ENCODE peak calls at places on chromosomes 1 and 21, in ten cellular contexts. L is aorta; C is Karpas-422; N is fibroblast of lung; X is SK-N-SH; Z is CD8-positive, alpha-beta T cell; K is adrenal gland; G is DND-41; Q is sigmoid colon; R is A673. O is an unnamed sample.

GRCh38 chr1:941588-942383 is 17.3 kb downstream of the NOC2L start:
- DNase-seq in L (peak; percentile 90), C (peak; percentile 72), N (peak; percentile 90), X (peak; percentile 90), Z (no peak), K (peak; percentile 56), G (peak; percentile 33), Q (peak; percentile 88), R (peak; percentile 97), O (peak; percentile 59)

GRCh38 chr1:17929224-17929623 is 174.1 kb downstream of the ACTL8 start:
- DNase-seq in L (no peak), C (no peak), N (no peak), X (no peak), Z (no peak), K (no peak), G (no peak), Q (no peak), R (no peak), O (no peak)

GRCh38 chr1:167447521-167448136 is 70.7 kb downstream of the CD247 start:
- DNase-seq in L (no peak), C (peak; percentile 79), N (no peak), X (no peak), Z (peak; percentile 70), K (no peak), G (peak; percentile 65), Q (no peak), R (no peak), O (peak; percentile 61)

GRCh38 chr1:100036718-100037664 is 67.2 kb downstream of the SLC35A3 start:
- DNase-seq in L (no peak), C (peak; percentile 64), N (peak; percentile 70), X (peak; percentile 32), Z (no peak), K (no peak), G (no peak), Q (no peak), R (peak; percentile 38), O (peak; percentile 54)

GRCh38 chr21:36535618-36536241 is 55.8 kb upstream of the CLDN14 start:
- DNase-seq in L (no peak), C (no peak), N (no peak), X (no peak), Z (no peak), K (no peak), G (no peak), Q (no peak), R (peak; percentile 63), O (no peak)

GRCh38 chr1:207025144-207025880 is 7.2 kb downstream of the C1orf116 start:
- DNase-seq in L (no peak), C (no peak), N (peak; percentile 81), X (no peak), Z (no peak), K (peak; percentile 33), G (no peak), Q (no peak), R (no peak), O (peak; percentile 53)

GRCh38 chr1:205324781-205325180 is 3.2 kb upstream of the NUAK2 start:
- DNase-seq in L (no peak), C (no peak), N (peak; percentile 61), X (no peak), Z (no peak), K (no peak), G (no peak), Q (no peak), R (no peak), O (peak; percentile 61)

GRCh38 chr21:29149771-29150425 is 19.5 kb downstream of the MAP3K7CL start:
- DNase-seq in L (no peak), C (no peak), N (peak; percentile 78), X (no peak), Z (no peak), K (no peak), G (no peak), Q (no peak), R (no peak), O (no peak)

GRCh38 chr1:152227310-152227928 is 3.4 kb upstream of the HRNR start:
- DNase-seq in L (no peak), C (no peak), N (peak; percentile 6), X (no peak), Z (no peak), K (no peak), G (no peak), Q (no peak), R (no peak), O (no peak)

GRCh38 chr1:200535605-200536004 is 84.9 kb downstream of the KIF14 start:
- DNase-seq in L (no peak), C (peak; percentile 77), N (peak; percentile 30), X (peak; percentile 38), Z (no peak), K (no peak), G (peak; percentile 42), Q (no peak), R (peak; percentile 49), O (peak; percentile 64)

GRCh38 chr1:11935040-11935378 is 492 bp downstream of the PLOD1 start:
- DNase-seq in L (no peak), C (no peak), N (no peak), X (no peak), Z (no peak), K (no peak), G (no peak), Q (no peak), R (no peak), O (no peak)

GRCh38 chr1:37184789-37185188 is 150.5 kb upstream of the GRIK3 start:
- DNase-seq in L (no peak), C (no peak), N (no peak), X (no peak), Z (no peak), K (no peak), G (no peak), Q (no peak), R (no peak), O (no peak)

GRCh38 chr1:154338875-154339274 is 13.6 kb downstream of the ATP8B2 start:
- DNase-seq in L (no peak), C (no peak), N (no peak), X (no peak), Z (no peak), K (no peak), G (no peak), Q (no peak), R (no peak), O (no peak)
- H3K4me1 ChIP-seq in L (no peaks in the 10 kb centered on the region), C (no peaks in the 10 kb centered on the region), N (peaks cover 5% of the 10 kb centered on the region), X (peaks cover 7% of the 10 kb centered on the region), Z (peaks cover 98% of the 10 kb centered on the region), K (peaks cover 10% of the 10 kb centered on the region), G (no peaks in the 10 kb centered on the region), Q (peaks cover 11% of the 10 kb centered on the region), R (no peaks in the 10 kb centered on the region), O (no peaks in the 10 kb centered on the region)

DNA sequence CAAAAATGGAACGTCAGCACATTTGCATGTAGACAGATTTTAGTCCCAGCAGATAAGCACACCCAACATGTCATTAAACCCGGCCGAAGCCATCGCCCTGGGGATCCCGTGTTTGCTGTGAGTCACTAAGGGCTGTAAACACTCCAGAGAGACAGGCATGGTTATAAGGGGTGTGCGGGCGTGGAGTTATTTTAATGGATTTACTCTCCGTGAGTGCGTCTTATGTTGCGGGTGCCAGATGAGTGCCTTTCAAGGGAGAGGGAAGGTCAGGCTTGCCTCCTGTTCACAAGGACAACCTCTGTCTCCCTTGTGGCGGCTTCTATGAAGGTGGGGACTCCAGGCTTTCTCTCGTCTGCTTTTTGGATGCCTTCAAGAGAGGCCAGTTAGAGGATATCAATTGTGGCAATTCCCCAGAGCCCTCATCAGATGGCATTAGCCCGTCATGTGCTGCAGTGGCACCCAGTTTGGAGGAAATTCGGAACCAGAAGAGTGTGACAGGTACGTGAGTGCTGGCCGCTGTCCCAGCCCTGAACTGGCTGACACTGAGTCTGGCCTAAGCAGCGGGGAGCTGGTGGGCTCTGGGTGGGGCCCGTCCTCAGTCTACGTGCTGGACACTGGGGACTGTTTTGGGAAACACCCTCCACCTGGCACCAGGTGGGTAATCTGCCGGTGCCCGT is 223.9 kb upstream of the TMEM51 start:
- DNase-seq in L (no peak), C (no peak), N (peak; percentile 72), X (no peak), Z (no peak), K (peak; percentile 62), G (no peak), Q (no peak), R (peak; percentile 33), O (peak; percentile 91)
- H3K4me3 ChIP-seq in L (no peak overlapping the region), C (no peak overlapping the region), N (no peak overlapping the region), X (no peak overlapping the region), Z (no peak overlapping the region), K (peak overlapping the region; percentile 24), G (no peak overlapping the region), Q (no peak overlapping the region), R (no peak overlapping the region), O (no peak overlapping the region)

DNA sequence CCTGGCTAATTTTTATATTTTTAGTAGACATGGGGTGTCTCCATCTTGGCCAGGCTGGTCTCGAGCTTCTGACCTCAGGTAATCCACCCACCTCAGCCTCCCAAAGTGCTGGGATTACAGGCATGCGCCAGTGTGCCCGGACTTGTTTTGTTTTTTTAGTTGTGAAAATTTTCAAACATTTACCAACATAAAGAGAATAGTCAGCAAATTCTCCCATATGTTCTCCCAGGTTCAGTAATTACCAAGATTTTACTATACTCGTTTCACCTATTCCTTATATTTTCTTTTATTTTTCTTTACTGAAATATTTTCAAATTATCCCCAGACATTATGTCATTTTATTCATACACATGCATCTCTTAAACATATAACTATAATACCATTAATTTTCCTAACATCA is 218.1 kb upstream of the L1TD1 start:
- DNase-seq in L (no peak), C (no peak), N (no peak), X (no peak), Z (no peak), K (no peak), G (no peak), Q (no peak), R (no peak), O (no peak)
- H3K27ac ChIP-seq in L (no peak overlapping the region), C (no peak overlapping the region), N (no peak overlapping the region), X (no peak overlapping the region), Z (no peak overlapping the region), K (no peak overlapping the region), G (no peak overlapping the region), Q (no peak overlapping the region), R (no peak overlapping the region), O (no peak overlapping the region)

GRCh38 chr1:172547071-172547470 is 14.1 kb downstream of the SUCO start:
- DNase-seq in L (no peak), C (no peak), N (peak; percentile 33), X (no peak), Z (no peak), K (no peak), G (no peak), Q (no peak), R (no peak), O (no peak)

GRCh38 chr1:172540635-172541034 is 7.7 kb downstream of the SUCO start:
- DNase-seq in L (no peak), C (no peak), N (no peak), X (no peak), Z (no peak), K (no peak), G (no peak), Q (no peak), R (no peak), O (no peak)

GRCh38 chr1:172545349-172546004 is 12.5 kb downstream of the SUCO start:
- DNase-seq in L (no peak), C (peak; percentile 73), N (no peak), X (no peak), Z (no peak), K (no peak), G (no peak), Q (no peak), R (no peak), O (no peak)

GRCh38 chr1:172549621-172550280 is 16.8 kb downstream of the SUCO start:
- DNase-seq in L (no peak), C (no peak), N (no peak), X (no peak), Z (no peak), K (no peak), G (no peak), Q (no peak), R (no peak), O (no peak)

GRCh38 chr1:172544481-172545104 is 11.6 kb downstream of the SUCO start:
- DNase-seq in L (no peak), C (peak; percentile 61), N (no peak), X (no peak), Z (no peak), K (no peak), G (no peak), Q (no peak), R (no peak), O (no peak)
- H3K4me1 ChIP-seq in L (no peaks in the 10 kb centered on the region), C (peaks cover 83% of the 10 kb centered on the region), N (no peaks in the 10 kb centered on the region), X (no peaks in the 10 kb centered on the region), Z (peaks cover 33% of the 10 kb centered on the region), K (peaks cover 56% of the 10 kb centered on the region), G (no peaks in the 10 kb centered on the region), Q (peaks cover 14% of the 10 kb centered on the region), R (peaks cover 21% of the 10 kb centered on the region), O (peaks cover 2% of the 10 kb centered on the region)